ENCODE peak calls at places on chromosomes 11 and 22, in six cellular contexts. F is cortex of kidney; D is stimulated activated CD8-positive, alpha-beta memory T cell treated with anti-CD3 and anti-CD28 coated beads, Interleukin-7, amount 100 ng/mL, for 4 hours; R is 8988T; U is EH; G is D341Med. V is an unnamed sample.

GRCh38 chr11:120571476-120571875 is 59.9 kb downstream of the GRIK4 start:
- DNase-seq in F (no peak), D (no peak), R (no peak), U (no peak), G (no peak), V (no peak)

GRCh38 chr11:9820260-9820659 is 156.4 kb downstream of the SWAP70 start:
- DNase-seq in F (no peak), D (no peak), R (no peak), U (no peak), G (no peak), V (no peak)

GRCh38 chr11:128095459-128096096 is 491.8 kb downstream of the ETS1 start:
- DNase-seq in F (no peak), D (no peak), R (no peak), U (peak), G (no peak), V (no peak)

GRCh38 chr11:3947084-3947483 is 91.6 kb downstream of the STIM1 start:
- DNase-seq in F (no peak), D (peak), R (no peak), U (peak), G (no peak), V (no peak)

GRCh38 chr11:12224537-12224893 is 114.1 kb downstream of the MICAL2 start:
- DNase-seq in F (no peak), D (peak), R (peak), U (peak), G (no peak), V (no peak)

GRCh38 chr22:45007946-45008852 is 1.6 kb downstream of the PHF21B start:
- DNase-seq in F (no peak), D (no peak), R (no peak), U (peak), G (peak), V (no peak)

GRCh38 chr11:121870202-121871045 is 245.6 kb downstream of the BLID start:
- DNase-seq in F (no peak), D (no peak), R (no peak), U (peak), G (no peak), V (no peak)

GRCh38 chr22:39314251-39314971 is 5.0 kb downstream of the RPL3 start:
- DNase-seq in F (no peak), D (no peak), R (no peak), U (no peak), G (peak), V (no peak)

GRCh38 chr22:20088263-20088648 is 8.2 kb downstream of the DGCR8 start:
- DNase-seq in F (no peak), D (no peak), R (no peak), U (no peak), G (no peak), V (no peak)

GRCh38 chr22:19232620-19233019 is 54.1 kb upstream of the SLC25A1 start:
- DNase-seq in F (no peak), D (no peak), R (no peak), U (no peak), G (no peak), V (no peak)

GRCh38 chr11:130480166-130480565 is 31.7 kb downstream of the ADAMTS15 start:
- DNase-seq in F (no peak), D (no peak), R (no peak), U (peak), G (no peak), V (no peak)

GRCh38 chr11:126328444-126328843 is 24.6 kb downstream of the DCPS start:
- DNase-seq in F (no peak), D (no peak), R (no peak), U (no peak), G (no peak), V (no peak)